ENCODE peak calls at places on chromosome 16, in ten cellular contexts. H, M, W, P, C, G, D, B, S and X are unnamed samples.

GRCh38 chr16:88681709-88682451 is 4.4 kb downstream of the SNAI3 start:
- DNase-seq in W (no peak), P (peak; percentile 93), S (no peak), M (peak; percentile 16), G (no peak), D (peak; percentile 69), B (no peak), H (no peak), C (no peak), X (peak; percentile 77)

GRCh38 chr16:31010539-31010938 is at the start of gene STX1B:
- DNase-seq in D (no peak), C (peak; percentile 90), G (peak; percentile 88), P (no peak), B (no peak), H (no peak), W (no peak), S (peak; percentile 81), M (peak; percentile 31), X (no peak)

GRCh38 chr16:9008335-9009260 is 44.9 kb upstream of the USP7 start:
- DNase-seq in S (peak; percentile 89), H (peak; percentile 70), M (peak; percentile 78), G (peak; percentile 85), P (peak; percentile 93), C (peak; percentile 95), B (peak; percentile 79), W (peak; percentile 9), D (peak; percentile 89), X (peak; percentile 63)

GRCh38 chr16:66549284-66550131 is at the start of gene TK2:
- DNase-seq in W (no peak), S (peak; percentile 74), B (peak; percentile 75), H (peak; percentile 77), D (peak; percentile 71), G (peak; percentile 72), C (peak; percentile 88), P (peak; percentile 85), M (peak; percentile 85), X (peak; percentile 75)

GRCh38 chr16:59758848-59759247 is 1024.7 kb upstream of the GOT2 start:
- DNase-seq in B (no peak), G (no peak), H (no peak), W (no peak), M (no peak), C (no peak), D (no peak), S (no peak), P (no peak), X (no peak)

GRCh38 chr16:75029854-75030253 is 31.0 kb downstream of the ZNRF1 start:
- DNase-seq in P (no peak), S (no peak), B (no peak), H (peak; percentile 43), C (no peak), W (no peak), M (no peak), G (no peak), D (no peak), X (no peak)

GRCh38 chr16:73326221-73326620 is 278.3 kb upstream of the ZFHX3 start:
- DNase-seq in P (no peak), D (no peak), B (no peak), W (no peak), H (no peak), M (no peak), G (no peak), C (no peak), S (no peak), X (no peak)

GRCh38 chr16:17469742-17470001 is 1.1 kb downstream of the XYLT1 start:
- DNase-seq in M (no peak), B (no peak), C (peak; percentile 70), P (no peak), G (no peak), S (no peak), W (no peak), H (no peak), D (no peak), X (no peak)

GRCh38 chr16:68083861-68084503 is 1.2 kb upstream of the NFATC3 start:
- DNase-seq in C (no peak), P (no peak), D (no peak), S (no peak), M (peak; percentile 54), B (no peak), G (peak; percentile 39), H (no peak), W (no peak), X (no peak)

GRCh38 chr16:50967827-50968612 is 183.1 kb downstream of the SALL1 start:
- DNase-seq in B (no peak), M (no peak), C (no peak), P (peak; percentile 39), G (no peak), D (no peak), S (no peak), W (no peak), H (no peak), X (no peak)

GRCh38 chr16:84959045-84959576 is 52.2 kb downstream of the ZDHHC7 start:
- DNase-seq in M (no peak), H (no peak), S (no peak), G (no peak), W (no peak), C (peak; percentile 72), P (no peak), B (no peak), D (no peak), X (no peak)
- TF ChIP-seq CTCF in M (no peak), H (peak; percentile 24), S (peak; percentile 56), G (no peak), W (peak; percentile 38), C (peak; percentile 74), P (no peak), B (no peak), D (no peak), X (no peak)

GRCh38 chr16:56743840-56744239 is 13.9 kb downstream of the NUP93 start:
- DNase-seq in C (peak; percentile 66), S (peak; percentile 61), D (no peak), M (peak; percentile 61), W (no peak), G (no peak), B (peak; percentile 48), P (no peak), H (peak; percentile 63), X (peak; percentile 64)
- TF ChIP-seq CTCF in C (peak; percentile 42), S (no peak), D (no peak), M (no peak), W (no peak), G (no peak), B (no peak), P (no peak), H (peak; percentile 2), X (no peak)

GRCh38 chr16:23728112-23728477 is 15.1 kb upstream of the ERN2 start:
- DNase-seq in H (no peak), G (no peak), C (no peak), M (no peak), B (no peak), P (no peak), W (no peak), D (no peak), S (no peak), X (peak; percentile 40)
- TF ChIP-seq CTCF in H (no peak), G (no peak), C (peak; percentile 4), M (no peak), B (no peak), P (no peak), W (no peak), D (no peak), S (peak; percentile 7), X (no peak)

GRCh38 chr16:53882310-53882709 is 178.4 kb downstream of the FTO start:
- DNase-seq in C (no peak), H (no peak), G (no peak), S (no peak), P (no peak), W (no peak), D (no peak), M (no peak), B (no peak), X (no peak)
- TF ChIP-seq CTCF in C (peak; percentile 46), H (no peak), G (no peak), S (peak; percentile 35), P (no peak), W (no peak), D (no peak), M (no peak), B (no peak), X (no peak)

GRCh38 chr16:69089091-69089912 is 16.2 kb upstream of the HAS3 start:
- DNase-seq in D (no peak), M (no peak), P (peak; percentile 49), H (no peak), S (peak; percentile 66), W (no peak), B (no peak), G (no peak), C (peak; percentile 81), X (no peak)

GRCh38 chr16:69093974-69094373 is 11.5 kb upstream of the HAS3 start:
- DNase-seq in M (no peak), P (no peak), G (no peak), D (no peak), B (no peak), C (no peak), H (no peak), W (no peak), S (no peak), X (no peak)

GRCh38 chr16:69097425-69097824 is 8.0 kb upstream of the HAS3 start:
- DNase-seq in H (peak; percentile 57), W (no peak), D (no peak), G (no peak), S (no peak), M (no peak), P (no peak), C (no peak), B (no peak), X (no peak)

GRCh38 chr16:69100046-69100765 is 5.2 kb upstream of the HAS3 start:
- DNase-seq in C (no peak), G (no peak), P (no peak), W (no peak), B (no peak), M (no peak), S (no peak), D (no peak), H (no peak), X (no peak)

DNA sequence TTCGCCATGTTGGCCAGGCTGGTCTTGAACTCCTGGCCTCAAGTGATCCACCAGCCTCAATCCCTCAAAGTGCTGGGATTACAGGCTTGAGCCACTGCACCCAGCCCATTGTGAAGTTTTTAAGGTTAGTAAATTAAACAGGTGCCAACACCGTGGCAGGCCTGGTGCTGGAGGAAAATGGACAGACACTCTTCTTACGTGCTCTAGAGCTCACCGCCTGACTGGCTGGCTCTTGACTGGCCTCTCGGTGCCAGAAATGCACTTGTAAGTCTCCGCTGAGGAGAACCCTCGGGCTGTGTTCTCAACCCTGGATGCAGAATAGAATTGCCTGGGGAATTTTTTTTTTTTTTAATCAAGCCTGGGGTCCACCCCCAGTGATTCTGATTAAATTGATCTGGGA is 10.3 kb upstream of the HAS3 start:
- DNase-seq in W (no peak), H (no peak), B (no peak), M (no peak), S (no peak), P (no peak), G (no peak), C (no peak), D (no peak), X (no peak)
- TF ChIP-seq CTCF in W (no peak), H (no peak), B (no peak), M (no peak), S (no peak), P (no peak), G (no peak), C (no peak), D (no peak), X (no peak)